ENCODE peak calls at places on chromosomes 12 and 14, in eight cellular contexts. X, Q, R, M, F, D, O and E are unnamed samples.

GRCh38 chr14:52950898-52951729 is at the start of gene FERMT2:
- DNase-seq in R (peak; percentile 96), M (peak; percentile 84), O (peak; percentile 97), F (peak; percentile 92), Q (peak; percentile 95), X (peak; percentile 95), D (peak; percentile 90), E (no peak)

GRCh38 chr12:12600659-12601058 is 11.0 kb upstream of the CREBL2 start:
- DNase-seq in Q (no peak), F (peak; percentile 18), O (no peak), R (no peak), M (no peak), X (no peak), D (no peak), E (no peak)

GRCh38 chr12:108839011-108839889 is 18.1 kb downstream of the SSH1 start:
- DNase-seq in F (peak; percentile 66), D (peak; percentile 28), R (no peak), Q (no peak), O (no peak), X (peak; percentile 63), M (peak; percentile 83), E (no peak)

GRCh38 chr14:55819610-55820304 is 239.8 kb downstream of the KTN1 start:
- DNase-seq in R (no peak), O (no peak), F (no peak), Q (no peak), D (no peak), M (no peak), X (no peak), E (no peak)

GRCh38 chr14:77865455-77865854 is 65.5 kb downstream of the ADCK1 start:
- DNase-seq in X (no peak), M (no peak), F (no peak), Q (no peak), R (no peak), D (no peak), O (no peak), E (no peak)

GRCh38 chr12:47903927-47904646 is 707 bp downstream of the VDR start:
- DNase-seq in D (peak; percentile 33), F (no peak), R (no peak), Q (peak; percentile 20), O (no peak), M (peak; percentile 89), X (no peak), E (no peak)

GRCh38 chr14:36656769-36657408 is 4.8 kb upstream of the PAX9 start:
- DNase-seq in R (no peak), F (no peak), M (no peak), X (no peak), O (peak; percentile 48), D (no peak), Q (peak; percentile 61), E (no peak)

GRCh38 chr14:74501135-74501614 is 7.6 kb downstream of the ISCA2 start:
- DNase-seq in R (peak; percentile 82), F (peak; percentile 66), O (peak; percentile 89), Q (peak; percentile 93), M (peak; percentile 79), D (peak; percentile 63), X (peak; percentile 85), E (no peak)

GRCh38 chr12:42926232-42926631 is 336.7 kb upstream of the PRICKLE1 start:
- DNase-seq in X (no peak), M (no peak), O (no peak), D (no peak), F (no peak), Q (no peak), R (no peak), E (no peak)

GRCh38 chr12:21614510-21614909 is 9.9 kb upstream of the GYS2 start:
- DNase-seq in Q (no peak), O (no peak), X (no peak), F (no peak), D (no peak), R (no peak), M (no peak), E (no peak)

GRCh38 chr12:25307818-25308217 is 57.1 kb upstream of the KRAS start:
- DNase-seq in Q (no peak), X (no peak), R (no peak), F (no peak), O (no peak), D (no peak), M (peak; percentile 49), E (no peak)

GRCh38 chr14:41476526-41476925 is 130.2 kb upstream of the LRFN5 start:
- DNase-seq in Q (no peak), R (no peak), D (no peak), M (peak; percentile 15), F (no peak), O (no peak), X (no peak), E (no peak)

GRCh38 chr12:117528538-117528937 is 167.1 kb upstream of the NOS1 start:
- DNase-seq in R (no peak), F (no peak), X (no peak), Q (no peak), O (no peak), M (no peak), D (no peak), E (no peak)

GRCh38 chr12:57521475-57522018 is 1.1 kb upstream of the MBD6 start:
- DNase-seq in D (peak; percentile 51), F (peak; percentile 47), R (peak; percentile 69), M (peak; percentile 59), Q (peak; percentile 65), O (peak; percentile 78), X (peak; percentile 73), E (no peak)

GRCh38 chr12:47938093-47938492 is 25.3 kb upstream of the TMEM106C start:
- DNase-seq in R (no peak), M (peak; percentile 50), X (no peak), O (no peak), D (no peak), F (no peak), Q (no peak), E (peak; percentile 20)

GRCh38 chr12:102740157-102741032 is 176.6 kb downstream of the PAH start:
- DNase-seq in X (no peak), D (no peak), O (peak; percentile 41), F (no peak), Q (peak; percentile 22), M (peak; percentile 27), R (peak; percentile 11), E (peak; percentile 3)

GRCh38 chr14:78202976-78203375 is 32.8 kb downstream of the NRXN3 start:
- DNase-seq in M (no peak), Q (no peak), X (no peak), D (no peak), R (no peak), F (no peak), O (no peak), E (no peak)

GRCh38 chr12:25970082-25970481 is 11.6 kb downstream of the RASSF8 start:
- DNase-seq in R (no peak), Q (no peak), F (no peak), X (no peak), M (peak; percentile 56), D (no peak), O (no peak), E (no peak)

GRCh38 chr12:119072463-119072862 is 91.1 kb downstream of the SRRM4 start:
- DNase-seq in X (peak; percentile 91), F (no peak), M (no peak), Q (no peak), D (no peak), R (no peak), O (no peak), E (no peak)

GRCh38 chr14:82011460-82011859 is 477.8 kb upstream of the SEL1L start:
- DNase-seq in M (no peak), X (no peak), D (no peak), O (no peak), F (no peak), Q (no peak), R (no peak), E (no peak)
- H3K4me3 ChIP-seq in M (no peak overlapping the region), X (no peak overlapping the region), D (no peak overlapping the region), O (no peak overlapping the region), F (no peak overlapping the region), Q (no peak overlapping the region), R (no peak overlapping the region), E (no peak overlapping the region)

DNA sequence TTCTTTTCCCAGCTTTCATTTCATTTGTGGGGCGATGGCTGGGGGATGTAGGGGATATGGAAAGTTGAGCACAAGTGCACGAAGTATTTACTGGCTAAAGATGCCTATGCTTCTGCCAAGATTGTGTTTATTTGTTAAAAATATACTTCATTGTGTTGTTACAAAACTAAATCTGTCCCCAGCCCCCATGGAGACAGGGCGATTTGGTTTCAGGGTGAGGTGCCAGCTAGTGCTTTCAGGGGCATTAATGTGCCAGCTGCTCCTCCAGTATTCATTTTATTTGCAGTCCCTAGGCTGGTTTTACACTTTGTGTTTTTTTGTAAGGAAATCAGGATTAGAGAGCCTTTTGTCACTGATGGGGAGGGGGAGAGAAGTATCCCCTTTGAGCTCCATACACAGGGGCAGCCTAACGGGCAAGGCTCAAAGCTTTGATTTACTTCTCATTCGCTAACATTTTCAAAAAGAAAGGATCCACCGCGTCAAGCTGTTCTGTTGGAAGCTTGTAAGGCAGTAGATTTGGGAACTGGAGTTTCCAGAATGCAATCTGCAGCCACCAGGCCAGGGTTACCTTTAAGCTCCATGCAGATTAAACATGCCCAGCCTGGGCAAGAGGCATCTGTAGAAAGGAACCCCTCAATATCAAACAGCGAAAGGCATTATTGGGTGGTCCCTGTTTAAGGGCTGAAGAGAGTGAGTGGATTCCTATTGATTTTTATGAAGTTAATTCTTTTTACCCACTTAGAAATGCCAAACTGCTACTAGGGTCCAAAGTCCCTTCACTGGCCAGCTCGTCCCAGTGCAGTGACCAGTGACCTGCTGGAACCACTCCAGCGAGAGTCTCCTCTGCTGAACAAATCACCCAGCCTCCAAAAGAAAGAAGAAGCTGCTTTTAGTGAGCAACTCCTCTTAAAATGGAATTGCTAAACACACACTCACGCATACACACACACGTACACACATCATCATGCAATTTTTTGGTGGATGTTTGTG is 198.5 kb upstream of the PLEKHG7 start:
- DNase-seq in X (no peak), Q (no peak), D (peak; percentile 62), R (no peak), O (peak; percentile 67), F (no peak), M (no peak), E (no peak)
- H3K4me3 ChIP-seq in X (no peak overlapping the region), Q (no peak overlapping the region), D (no peak overlapping the region), R (no peak overlapping the region), O (peak overlapping the region; percentile 12), F (no peak overlapping the region), M (no peak overlapping the region), E (no peak overlapping the region)

GRCh38 chr12:67355428-67356385 is 86.5 kb downstream of the CAND1 start:
- DNase-seq in O (peak; percentile 79), R (peak; percentile 77), D (peak; percentile 18), F (no peak), Q (peak; percentile 83), X (peak; percentile 19), M (peak; percentile 65), E (peak; percentile 52)
- H3K4me3 ChIP-seq in O (no peak overlapping the region), R (no peak overlapping the region), D (no peak overlapping the region), F (no peak overlapping the region), Q (no peak overlapping the region), X (no peak overlapping the region), M (no peak overlapping the region), E (no peak overlapping the region)

DNA sequence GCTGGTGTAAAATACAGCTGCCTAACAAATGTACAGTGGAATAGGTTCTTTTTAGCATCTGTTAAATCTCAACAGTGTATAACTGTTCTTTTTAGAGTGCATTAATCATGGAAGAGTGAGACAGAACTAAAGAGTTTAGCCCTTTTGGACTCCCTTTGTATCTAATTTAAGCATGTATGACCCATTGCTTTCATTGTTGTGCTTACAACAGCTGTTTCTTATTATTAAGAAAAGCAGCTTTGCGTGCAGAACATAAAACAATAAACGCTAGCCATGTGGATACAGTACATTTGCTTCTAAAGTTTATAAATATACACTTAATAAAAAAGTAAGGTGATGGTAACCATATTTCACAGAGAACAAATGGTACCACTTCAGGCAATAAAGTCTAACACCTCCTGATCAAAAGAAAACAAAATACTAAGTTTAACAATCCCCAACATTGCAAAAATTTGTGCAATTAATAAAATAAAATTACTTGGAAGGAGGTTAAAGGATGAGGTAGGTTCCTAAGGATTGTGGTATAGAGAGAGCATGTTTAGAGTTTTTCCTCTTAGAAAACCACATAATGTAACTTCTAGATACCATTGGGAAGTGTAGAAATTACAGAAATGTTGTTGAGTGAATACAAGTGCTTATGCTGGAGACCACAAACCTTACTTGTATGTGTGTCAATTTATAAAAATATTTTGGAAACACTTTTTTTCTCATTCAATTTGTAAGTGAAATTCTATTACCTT is 448.7 kb downstream of the SLC6A15 start:
- DNase-seq in D (no peak), Q (no peak), F (no peak), M (peak; percentile 23), X (no peak), O (no peak), R (no peak), E (no peak)
- H3K4me3 ChIP-seq in D (no peak overlapping the region), Q (no peak overlapping the region), F (no peak overlapping the region), M (no peak overlapping the region), X (no peak overlapping the region), O (no peak overlapping the region), R (no peak overlapping the region), E (no peak overlapping the region)